ENCODE peak calls at places on chromosomes 2 and 18, in eight cellular contexts. G is naive thymus-derived CD4-positive, alpha-beta T cell; O is CD4-positive, alpha-beta memory T cell; L is CD8-positive, alpha-beta memory T cell; H is neuronal stem cell; R is body of pancreas; I is DND-41; Z is heart left ventricle. X is an unnamed sample.

GRCh38 chr2:223585691-223586090 is 16.5 kb downstream of the SCG2 start:
- DNase-seq in G (no peak), O (no peak), L (no peak), H (no peak), R (no peak), I (no peak), Z (no peak), X (no peak)

GRCh38 chr2:70985283-70985688 is 6.9 kb downstream of the ANKRD53 start:
- DNase-seq in G (no peak), O (no peak), L (no peak), H (no peak), R (no peak), I (no peak), Z (no peak), X (no peak)

GRCh38 chr18:59566507-59566906 is 130.7 kb downstream of the CCBE1 start:
- DNase-seq in G (no peak), O (no peak), L (no peak), H (no peak), R (no peak), I (no peak), Z (no peak), X (no peak)

GRCh38 chr2:186697536-186697935 is 3.7 kb downstream of the FAM171B start:
- DNase-seq in G (no peak), O (no peak), L (no peak), H (no peak), R (no peak), I (no peak), Z (no peak), X (no peak)

GRCh38 chr2:182228073-182228473 is 198.8 kb downstream of the PDE1A start:
- DNase-seq in G (no peak), O (no peak), L (no peak), H (no peak), R (no peak), I (no peak), Z (no peak), X (no peak)

GRCh38 chr18:79754831-79755351 is 42.8 kb upstream of the KCNG2 start:
- DNase-seq in G (no peak), O (no peak), L (no peak), H (no peak), R (peak; percentile 6), I (no peak), Z (no peak), X (no peak)

GRCh38 chr2:102708847-102709559 is 52.8 kb upstream of the TMEM182 start:
- DNase-seq in G (no peak), O (no peak), L (no peak), H (no peak), R (no peak), I (no peak), Z (no peak), X (no peak)

GRCh38 chr2:61262699-61263098 is 100.7 kb downstream of the C2orf74 start:
- DNase-seq in G (no peak), O (no peak), L (no peak), H (no peak), R (no peak), I (no peak), Z (no peak), X (peak; percentile 34)

GRCh38 chr2:235605999-235606715 is 112.3 kb downstream of the AGAP1 start:
- DNase-seq in G (no peak), O (no peak), L (no peak), H (no peak), R (no peak), I (no peak), Z (no peak), X (no peak)

GRCh38 chr2:219279151-219279915 is at the start of gene DNAJB2:
- DNase-seq in G (peak; percentile 98), O (peak; percentile 99), L (peak; percentile 99), H (peak; percentile 92), R (peak; percentile 99), I (peak; percentile 98), Z (peak; percentile 99), X (peak; percentile 98)

GRCh38 chr18:59467497-59467896 is 108.4 kb upstream of the LMAN1 start:
- DNase-seq in G (no peak), O (no peak), L (no peak), H (no peak), R (no peak), I (no peak), Z (no peak), X (no peak)

GRCh38 chr18:29145993-29146539 is 969.1 kb upstream of the CDH2 start:
- DNase-seq in G (no peak), O (no peak), L (no peak), H (no peak), R (no peak), I (peak; percentile 50), Z (no peak), X (no peak)

GRCh38 chr18:13108330-13108729 is 110.2 kb upstream of the LDLRAD4 start:
- DNase-seq in G (no peak), O (no peak), L (no peak), H (no peak), R (no peak), I (no peak), Z (no peak), X (no peak)

GRCh38 chr2:127531133-127531709 is 4.3 kb upstream of the MYO7B start:
- DNase-seq in G (no peak), O (no peak), L (no peak), H (no peak), R (no peak), I (no peak), Z (no peak), X (no peak)

DNA sequence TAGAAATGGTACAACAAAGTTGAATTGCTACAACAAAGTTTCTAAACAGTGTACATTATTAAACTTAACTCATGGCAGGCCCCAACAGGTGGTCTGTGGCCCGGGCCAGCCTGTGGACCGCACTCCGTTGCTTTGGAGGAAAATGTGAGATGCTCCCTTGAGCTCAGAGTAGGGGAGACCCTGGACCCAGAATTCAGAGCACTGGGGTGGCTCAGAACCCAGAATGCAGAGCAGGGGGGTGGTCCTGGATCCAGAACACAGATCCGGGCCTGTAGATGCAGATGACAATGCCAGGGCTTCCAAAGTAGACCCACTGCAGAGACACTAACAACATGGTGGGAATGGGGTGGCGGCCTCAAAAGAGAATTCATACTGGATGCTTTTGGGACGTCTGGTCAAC is 311.0 kb downstream of the NDUFA10 start:
- DNase-seq in G (no peak), O (no peak), L (no peak), H (no peak), R (no peak), I (no peak), Z (no peak), X (no peak)
- H3K27me3 ChIP-seq in G (no peaks in the 10 kb centered on the region), O (no peaks in the 10 kb centered on the region), L (no peaks in the 10 kb centered on the region), H (no peaks in the 10 kb centered on the region), R (no peaks in the 10 kb centered on the region), I (no peaks in the 10 kb centered on the region), Z (no peaks in the 10 kb centered on the region), X (peaks cover 6% of the 10 kb centered on the region)

DNA sequence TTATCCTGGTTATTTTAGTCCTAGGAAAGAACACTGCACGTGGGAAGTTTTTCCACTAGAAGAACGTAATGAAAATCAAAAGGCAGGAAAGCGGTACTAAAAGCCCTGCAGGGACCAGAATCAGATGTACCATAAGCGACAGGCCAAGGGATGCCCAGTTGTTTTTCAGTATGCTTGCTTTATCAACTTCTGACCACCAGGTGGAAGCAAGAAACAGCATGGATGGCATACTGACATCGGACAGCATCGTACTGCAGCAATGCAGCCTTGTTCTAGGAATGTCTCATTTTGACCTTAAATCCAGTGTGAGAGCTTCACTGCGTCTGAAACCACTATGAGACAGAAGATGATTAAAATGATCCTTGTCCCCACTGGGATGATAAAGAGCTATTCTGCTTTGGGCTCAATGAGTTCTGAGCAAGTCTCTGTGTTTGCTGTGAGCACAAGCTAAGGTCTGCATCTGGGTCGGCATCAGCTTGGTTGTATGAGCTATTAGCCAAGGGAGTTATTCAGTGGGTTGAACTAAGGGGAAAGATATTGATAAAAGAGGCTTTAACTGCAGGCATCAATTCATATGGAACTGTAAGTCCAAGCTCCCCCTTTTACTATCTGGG is 54.3 kb downstream of the CDK15 start:
- DNase-seq in G (peak; percentile 18), O (peak; percentile 44), L (no peak), H (peak; percentile 76), R (peak; percentile 39), I (peak; percentile 41), Z (peak; percentile 33), X (peak; percentile 66)
- H3K4me1 ChIP-seq in G (peaks cover 8% of the 10 kb centered on the region), O (peaks cover 12% of the 10 kb centered on the region), L (peaks cover 17% of the 10 kb centered on the region), H (peaks cover 12% of the 10 kb centered on the region), R (no peaks in the 10 kb centered on the region), I (no peaks in the 10 kb centered on the region), Z (peaks cover 5% of the 10 kb centered on the region), X (peaks cover 5% of the 10 kb centered on the region)

GRCh38 chr18:50195689-50196088 is 742 bp upstream of the MYO5B start:
- DNase-seq in G (no peak), O (no peak), L (no peak), H (no peak), R (no peak), I (no peak), Z (no peak), X (no peak)
- H3K27me3 ChIP-seq in G (peaks cover 18% of the 10 kb centered on the region), O (peaks cover 22% of the 10 kb centered on the region), L (peaks cover 20% of the 10 kb centered on the region), H (peaks cover 17% of the 10 kb centered on the region), R (no peaks in the 10 kb centered on the region), I (no peaks in the 10 kb centered on the region), Z (peaks cover 84% of the 10 kb centered on the region), X (peaks cover 27% of the 10 kb centered on the region)

GRCh38 chr18:9263264-9263663 is 71.3 kb upstream of the TWSG1 start:
- DNase-seq in G (no peak), O (no peak), L (no peak), H (no peak), R (no peak), I (no peak), Z (no peak), X (no peak)
- H3K4me1 ChIP-seq in G (no peaks in the 10 kb centered on the region), O (no peaks in the 10 kb centered on the region), L (no peaks in the 10 kb centered on the region), H (no peaks in the 10 kb centered on the region), R (no peaks in the 10 kb centered on the region), I (no peaks in the 10 kb centered on the region), Z (peaks cover 7% of the 10 kb centered on the region), X (no peaks in the 10 kb centered on the region)

X was measured in CD4-positive, CD25-positive, alpha-beta regulatory T cell.